ENCODE peak calls at places on chromosomes 16 and 17, in six cellular contexts. I, V, S, L, F and Y are unnamed samples.

GRCh38 chr16:30760160-30760559 is 1.7 kb downstream of the CFAP119 start:
- DNase-seq in F (no peak), I (no peak), V (no peak), L (no peak), S (no peak), Y (no peak)

GRCh38 chr17:1830288-1830687 is 483 bp downstream of the RPA1 start:
- DNase-seq in V (no peak), L (peak), F (no peak), I (no peak), S (peak), Y (peak)

GRCh38 chr17:2798188-2798587 is 1.9 kb downstream of the RAP1GAP2 start:
- DNase-seq in V (no peak), F (no peak), L (no peak), S (no peak), I (no peak), Y (no peak)

GRCh38 chr16:15607700-15608396 is 35.1 kb downstream of the MARF1 start:
- DNase-seq in L (no peak), S (no peak), I (no peak), F (no peak), V (peak), Y (peak)

GRCh38 chr17:68097161-68097805 is 61.7 kb downstream of the KPNA2 start:
- DNase-seq in I (no peak), S (no peak), L (no peak), V (no peak), F (no peak), Y (no peak)

GRCh38 chr17:45696442-45696841 is 87.7 kb upstream of the CRHR1 start:
- DNase-seq in I (no peak), V (no peak), S (no peak), F (no peak), L (no peak), Y (no peak)

GRCh38 chr17:42665581-42666001 is 6.5 kb downstream of the TUBG2 start:
- DNase-seq in I (no peak), V (no peak), S (no peak), L (no peak), F (peak), Y (no peak)

GRCh38 chr16:75097941-75098897 is 18.4 kb downstream of the LDHD start:
- DNase-seq in V (no peak), L (no peak), S (no peak), F (no peak), I (no peak), Y (no peak)

GRCh38 chr17:83081561-83082201 is 2.3 kb downstream of the METRNL start:
- DNase-seq in L (peak), F (peak), I (no peak), S (no peak), V (no peak), Y (peak)

GRCh38 chr17:17899486-17899885 is 62.7 kb upstream of the SREBF1 start:
- DNase-seq in S (no peak), V (peak), I (no peak), F (no peak), L (no peak), Y (no peak)

GRCh38 chr17:6325741-6326140 is 109.2 kb downstream of the AIPL1 start:
- DNase-seq in V (no peak), F (no peak), I (no peak), L (no peak), S (no peak), Y (no peak)

GRCh38 chr17:6326483-6326882 is 108.4 kb downstream of the AIPL1 start:
- DNase-seq in L (no peak), F (no peak), S (no peak), V (no peak), I (no peak), Y (no peak)

GRCh38 chr17:6323626-6324356 is 111.1 kb downstream of the AIPL1 start:
- DNase-seq in L (no peak), F (no peak), S (no peak), I (no peak), V (no peak), Y (no peak)

GRCh38 chr17:6328279-6328678 is 106.6 kb downstream of the AIPL1 start:
- DNase-seq in I (no peak), F (no peak), L (no peak), S (peak), V (no peak), Y (no peak)

DNA sequence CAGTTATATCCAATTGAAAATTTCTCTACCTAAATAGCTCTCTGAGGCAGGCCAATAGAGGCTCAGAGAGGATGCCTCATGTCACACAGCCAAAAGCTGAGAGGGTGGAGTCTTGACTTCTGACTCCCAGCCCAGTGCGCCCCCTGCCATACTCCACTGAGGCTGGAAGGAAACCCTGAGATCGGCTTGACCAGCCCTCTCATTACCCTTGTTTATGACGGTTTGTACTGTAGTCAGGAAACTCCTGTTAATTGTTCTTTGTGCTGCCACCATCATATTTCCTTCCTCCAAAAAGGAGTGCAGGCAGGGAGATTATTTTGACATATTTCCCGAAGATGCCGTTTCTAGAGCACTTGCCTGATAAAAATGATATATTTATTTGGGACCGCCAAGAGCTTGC is 107.9 kb downstream of the AIPL1 start:
- DNase-seq in F (no peak), I (no peak), S (peak), L (no peak), V (peak), Y (no peak)
- TF ChIP-seq CTCF in F (no peak), I (no peak), S (peak), L (no peak), V (no peak), Y (no peak)

GRCh38 chr16:24845726-24846547 is at the start of gene SLC5A11:
- DNase-seq in V (no peak), I (no peak), L (peak), F (no peak), S (no peak), Y (no peak)
- H3K4me3 ChIP-seq in V (no peak), I (no peak), L (no peak), F (no peak), S (no peak), Y (no peak)

GRCh38 chr17:14203392-14203791 is 33.3 kb downstream of the CDRT15 start:
- DNase-seq in F (no peak), I (no peak), S (peak), L (no peak), V (no peak), Y (no peak)
- TF ChIP-seq CTCF in F (no peak), I (no peak), S (peak), L (no peak), V (peak), Y (peak)

GRCh38 chr16:73058221-73058615 is 10.3 kb upstream of the ZFHX3 start:
- DNase-seq in S (peak), L (peak), F (peak), V (peak), I (peak), Y (no peak)

GRCh38 chr16:73059779-73060178 is 11.9 kb upstream of the ZFHX3 start:
- DNase-seq in L (no peak), V (no peak), S (no peak), I (no peak), F (no peak), Y (no peak)

GRCh38 chr16:73060948-73061495 is 13.1 kb upstream of the ZFHX3 start:
- DNase-seq in I (no peak), V (no peak), L (no peak), S (no peak), F (no peak), Y (no peak)

GRCh38 chr16:73058616-73059409 is 10.9 kb upstream of the ZFHX3 start:
- DNase-seq in F (peak), I (peak), S (peak), L (no peak), V (peak), Y (peak)

GRCh38 chr16:73060216-73060615 is 12.3 kb upstream of the ZFHX3 start:
- DNase-seq in V (no peak), L (no peak), F (no peak), S (no peak), I (no peak), Y (no peak)
- H3K4me3 ChIP-seq in V (no peak), L (peak), F (no peak), S (no peak), I (peak), Y (no peak)

GRCh38 chr16:81873843-81874752 is 95.0 kb downstream of the PLCG2 start:
- DNase-seq in L (peak), I (peak), F (no peak), V (peak), S (peak), Y (peak)
- TF ChIP-seq CTCF in L (peak), I (peak), F (no peak), V (peak), S (peak), Y (peak)

DNA sequence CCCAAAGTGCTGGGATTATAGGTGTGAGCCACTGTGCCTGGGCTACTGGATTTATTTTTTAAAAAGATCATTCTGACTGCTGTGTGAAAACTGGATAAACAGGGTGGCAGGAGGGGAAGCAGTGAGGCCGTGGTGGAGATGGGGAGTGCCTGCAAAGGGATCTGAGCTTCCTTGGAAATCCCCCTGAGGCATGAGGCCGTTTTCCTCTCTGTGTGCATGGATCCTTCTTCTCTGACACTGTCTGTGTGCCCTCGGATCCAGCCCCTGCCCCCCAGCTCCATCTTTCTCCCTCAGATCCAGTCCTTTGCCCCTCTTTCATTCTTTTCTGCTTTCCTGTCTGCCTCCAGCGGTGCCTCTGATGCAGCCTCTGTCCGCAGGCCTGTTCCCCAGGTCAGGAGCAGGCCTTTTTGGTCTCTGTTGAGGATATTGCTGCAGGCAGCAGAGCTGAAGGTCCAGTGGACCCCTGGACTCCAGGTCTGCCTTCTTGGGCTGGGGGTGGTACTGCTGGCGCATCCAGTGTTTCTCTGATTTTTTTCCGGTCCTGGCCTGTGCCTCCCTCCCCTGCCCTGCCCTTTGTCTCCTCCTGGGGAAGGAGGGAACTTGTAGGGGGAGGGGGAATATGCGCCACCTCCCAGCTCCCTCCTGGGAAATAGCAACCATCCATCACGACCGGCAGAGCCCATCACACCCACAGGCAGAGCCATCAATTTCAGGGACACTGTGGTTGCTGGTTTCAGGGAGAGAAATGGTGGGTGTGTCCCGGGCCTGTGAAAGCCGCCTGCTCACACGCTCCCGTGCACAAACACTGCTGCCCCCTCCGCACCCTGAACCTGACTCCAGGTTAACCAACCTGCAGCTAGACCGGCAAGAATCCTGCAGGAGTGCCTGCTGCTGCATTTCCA is 17.0 kb downstream of the MGAT5B start:
- DNase-seq in S (no peak), F (no peak), I (peak), L (no peak), V (no peak), Y (no peak)
- H3K4me3 ChIP-seq in S (no peak), F (no peak), I (peak), L (no peak), V (no peak), Y (no peak)

GRCh38 chr17:64145460-64145750 is 15.5 kb upstream of the ERN1 start:
- DNase-seq in I (no peak), L (no peak), F (no peak), V (no peak), S (no peak), Y (no peak)
- TF ChIP-seq CTCF in I (no peak), L (no peak), F (no peak), V (no peak), S (no peak), Y (no peak)

GRCh38 chr17:40104570-40105471 is 4.4 kb upstream of the NR1D1 start:
- DNase-seq in V (no peak), F (peak), L (no peak), I (no peak), S (no peak), Y (peak)
- H3K4me3 ChIP-seq in V (no peak), F (no peak), L (no peak), I (no peak), S (no peak), Y (no peak)